ENCODE peak calls at places on chromosomes 6 and 20, in four cellular contexts. E is HS-5; J is AG10803; M is T-helper 2 cell treated with Interferon-gamma antibody and Interleukin-4, amounts not matched to agents 5 μg/mL and 100 μg/mL, for 36 hours. B is an unnamed sample.

GRCh38 chr6:82185948-82186347 is 61.6 kb downstream of the IBTK start:
- DNase-seq in J (peak; percentile 25), M (no peak), E (no peak), B (peak; percentile 50)

GRCh38 chr6:32886674-32887383 is 32.8 kb downstream of the PSMB9 start:
- DNase-seq in E (peak; percentile 84), J (peak; percentile 78), M (no peak), B (peak; percentile 80)

GRCh38 chr6:34904990-34905613 is 16.0 kb downstream of the ANKS1A start:
- DNase-seq in M (no peak), J (no peak), E (no peak), B (no peak)

GRCh38 chr6:117280922-117281321 is 15.6 kb downstream of the VGLL2 start:
- DNase-seq in E (no peak), M (no peak), J (no peak), B (no peak)

GRCh38 chr20:50850721-50851286 is 55.9 kb downstream of the BCAS4 start:
- DNase-seq in E (no peak), M (no peak), J (no peak), B (no peak)

GRCh38 chr6:152170702-152171667 is 363.5 kb downstream of the ESR1 start:
- DNase-seq in J (no peak), M (peak; percentile 84), E (no peak), B (no peak)

GRCh38 chr6:71642793-71643192 is 243.6 kb upstream of the RIMS1 start:
- DNase-seq in J (no peak), M (no peak), E (no peak), B (no peak)

GRCh38 chr20:51914758-51915157 is 112.4 kb upstream of the SALL4 start:
- DNase-seq in M (no peak), E (no peak), J (no peak), B (no peak)

B was measured in fibroblast of gingiva.